ENCODE peak calls at places on chromosomes 11 and 22, in five cellular contexts. O is GM23338; K is CD4-positive, CD25-positive, alpha-beta regulatory T cell; P is naive thymus-derived CD4-positive, alpha-beta T cell; U is fibroblast of lung. A is an unnamed sample.
A peak's percentile ranks its signal among the peaks of the same experiment; 100 is the strongest.

GRCh38 chr22:25759825-25760231 is 17.8 kb downstream of the MYO18B start:
- DNase-seq in K (no peak), O (no peak), P (no peak), U (peak; percentile 99), A (no peak)

GRCh38 chr11:89381094-89381493 is 110.1 kb downstream of the NOX4 start:
- DNase-seq in P (no peak), K (no peak), O (peak; percentile 17), U (peak; percentile 99), A (no peak)

GRCh38 chr22:37740455-37741311 is 43.8 kb downstream of the TRIOBP start:
- DNase-seq in O (no peak), P (no peak), K (no peak), U (no peak), A (no peak)

GRCh38 chr11:35635933-35636332 is 17.7 kb downstream of the FJX1 start:
- DNase-seq in K (no peak), P (no peak), U (no peak), O (no peak), A (no peak)

GRCh38 chr11:13328276-13328675 is 50.7 kb downstream of the BMAL1 start:
- DNase-seq in O (no peak), U (peak; percentile 39), P (no peak), K (no peak), A (no peak)

GRCh38 chr11:36002196-36002595 is 58.3 kb downstream of the LDLRAD3 start:
- DNase-seq in K (no peak), P (no peak), O (peak; percentile 48), U (no peak), A (no peak)

GRCh38 chr11:86686531-86686930 is 14.1 kb upstream of the ME3 start:
- DNase-seq in U (no peak), P (no peak), O (no peak), K (no peak), A (no peak)

GRCh38 chr11:19316434-19316833 is 75.7 kb upstream of the E2F8 start:
- DNase-seq in U (peak; percentile 8), O (no peak), K (no peak), P (no peak), A (no peak)

GRCh38 chr11:114181195-114181594 is 115.0 kb upstream of the NNMT start:
- DNase-seq in U (no peak), O (no peak), K (no peak), P (no peak), A (no peak)

GRCh38 chr11:14041040-14041439 is 78.5 kb downstream of the SPON1 start:
- DNase-seq in U (no peak), O (peak; percentile 75), K (no peak), P (no peak), A (peak; percentile 42)

GRCh38 chr22:30968015-30968923 is at the start of gene MORC2:
- DNase-seq in P (no peak), O (peak; percentile 89), U (peak; percentile 55), K (no peak), A (no peak)

GRCh38 chr11:106691807-106692365 is 326.4 kb downstream of the GUCY1A2 start:
- DNase-seq in U (peak; percentile 42), P (no peak), K (no peak), O (no peak), A (no peak)

GRCh38 chr11:113474362-113475159 is 637 bp downstream of the DRD2 start:
- DNase-seq in K (peak; percentile 30), O (peak; percentile 98), P (no peak), U (peak; percentile 71), A (peak; percentile 46)

GRCh38 chr22:46574993-46575914 is 37.8 kb upstream of the CELSR1 start:
- DNase-seq in P (no peak), K (no peak), U (no peak), O (peak; percentile 41), A (no peak)

GRCh38 chr11:75611823-75612222 is 49.8 kb downstream of the SERPINH1 start:
- DNase-seq in K (no peak), O (no peak), U (no peak), P (no peak), A (no peak)

GRCh38 chr22:17938484-17938924 is 85.9 kb downstream of the MICAL3 start:
- DNase-seq in K (no peak), P (no peak), U (peak; percentile 51), O (no peak), A (no peak)

GRCh38 chr11:110169738-110170137 is 76.5 kb downstream of the ZC3H12C start:
- DNase-seq in O (no peak), K (no peak), U (no peak), P (no peak), A (no peak)

GRCh38 chr11:29022676-29023075 is 914.5 kb downstream of the METTL15 start:
- DNase-seq in O (no peak), U (peak; percentile 54), K (no peak), P (no peak), A (no peak)

GRCh38 chr11:72816404-72816990 is 2.3 kb downstream of the ATG16L2 start:
- DNase-seq in K (no peak), O (no peak), P (no peak), U (no peak), A (peak; percentile 59)

GRCh38 chr22:27799334-27800249 is 2.0 kb downstream of the MN1 start:
- DNase-seq in K (no peak), O (no peak), U (peak; percentile 37), P (no peak), A (no peak)

GRCh38 chr11:1779806-1780699 is 16.3 kb upstream of the CTSD start:
- DNase-seq in P (no peak), O (no peak), K (no peak), U (no peak), A (no peak)

GRCh38 chr11:46198245-46198872 is 77.1 kb upstream of the PHF21A start:
- DNase-seq in K (no peak), U (no peak), P (no peak), O (no peak), A (no peak)

GRCh38 chr22:48892571-48893287 is 934.9 kb downstream of the BRD1 start:
- DNase-seq in P (no peak), U (no peak), O (no peak), K (no peak), A (no peak)

GRCh38 chr11:116219171-116219635 is 553.6 kb downstream of the BUD13 start:
- DNase-seq in K (no peak), U (peak; percentile 31), P (no peak), O (no peak), A (no peak)

GRCh38 chr11:47924184-47924671 is 56.1 kb upstream of the PTPRJ start:
- DNase-seq in P (no peak), O (no peak), K (no peak), U (peak; percentile 84), A (no peak)

GRCh38 chr22:40922484-40923303 is 28.5 kb upstream of the RBX1 start:
- DNase-seq in O (peak; percentile 72), U (peak; percentile 50), P (peak; percentile 67), K (peak; percentile 73), A (peak; percentile 85)

GRCh38 chr11:38503876-38504275 is 1905.8 kb upstream of the RAG2 start:
- DNase-seq in K (no peak), O (no peak), U (no peak), P (no peak), A (no peak)

GRCh38 chr11:68002943-68003845 is 703 bp downstream of the UNC93B1 start:
- DNase-seq in U (no peak), K (peak; percentile 63), O (peak; percentile 70), P (peak; percentile 67), A (peak; percentile 79)

GRCh38 chr22:47324435-47324990 is 562.1 kb downstream of the TBC1D22A start:
- DNase-seq in P (no peak), U (no peak), K (no peak), O (no peak), A (no peak)

GRCh38 chr11:115869780-115870431 is 365.7 kb upstream of the CADM1 start:
- DNase-seq in P (no peak), U (peak; percentile 50), K (peak; percentile 16), O (peak; percentile 74), A (peak; percentile 64)

GRCh38 chr22:38177044-38177443 is 4.6 kb downstream of the PLA2G6 start:
- DNase-seq in U (no peak), O (no peak), K (no peak), P (no peak), A (no peak)

GRCh38 chr11:71244116-71244815 is 8.1 kb downstream of the SHANK2 start:
- DNase-seq in P (no peak), O (no peak), K (no peak), U (no peak), A (no peak)

GRCh38 chr11:131099746-131100145 is 183.5 kb upstream of the SNX19 start:
- DNase-seq in U (peak; percentile 25), P (no peak), K (no peak), O (no peak), A (no peak)

GRCh38 chr22:17969732-17970131 is 54.6 kb downstream of the MICAL3 start:
- DNase-seq in P (no peak), K (no peak), U (peak; percentile 97), O (no peak), A (no peak)

GRCh38 chr11:47723041-47723440 is 7.9 kb upstream of the AGBL2 start:
- DNase-seq in K (no peak), O (no peak), P (no peak), U (no peak), A (no peak)

DNA sequence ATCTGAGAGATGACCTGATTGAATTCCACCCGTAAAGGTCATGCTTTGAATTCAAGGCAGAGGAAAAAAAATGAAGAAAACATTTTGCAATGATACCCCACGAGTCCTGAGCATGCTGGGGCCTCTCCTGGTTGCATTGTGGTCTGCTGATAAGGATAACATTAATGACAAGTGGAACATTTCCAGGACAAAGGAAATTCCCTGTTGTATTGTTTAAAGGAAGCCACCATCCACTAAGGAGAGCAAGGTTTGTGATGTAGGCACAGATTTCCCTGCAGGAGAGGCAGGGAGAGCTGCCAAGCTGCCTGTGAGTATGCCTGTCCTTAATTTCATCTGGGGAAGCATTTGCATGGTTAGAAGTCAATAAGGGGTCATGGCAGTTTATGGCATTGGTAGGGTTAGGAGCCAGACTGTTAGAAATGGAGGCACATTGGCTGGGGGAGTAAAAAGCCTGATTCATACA is 21.9 kb downstream of the FLI1 start:
- DNase-seq in U (peak; percentile 92), K (no peak), O (no peak), P (no peak), A (no peak)
- H3K4me1 ChIP-seq in U (peaks cover 17% of the 10 kb centered on the region), K (peaks cover 89% of the 10 kb centered on the region), O (peaks cover 59% of the 10 kb centered on the region), P (peaks cover 90% of the 10 kb centered on the region), A (peaks cover 32% of the 10 kb centered on the region)

GRCh38 chr11:12282676-12283075 is 94.7 kb upstream of the PARVA start:
- DNase-seq in P (no peak), K (no peak), O (no peak), U (peak; percentile 55), A (no peak)

GRCh38 chr11:12285811-12286222 is 91.6 kb upstream of the PARVA start:
- DNase-seq in P (no peak), O (no peak), K (no peak), U (peak; percentile 72), A (no peak)

GRCh38 chr11:12286606-12287005 is 90.8 kb upstream of the PARVA start:
- DNase-seq in K (no peak), U (no peak), P (no peak), O (no peak), A (no peak)

GRCh38 chr11:12285106-12285505 is 92.3 kb upstream of the PARVA start:
- DNase-seq in P (no peak), U (peak; percentile 99), K (no peak), O (no peak), A (no peak)

GRCh38 chr11:12284321-12285050 is 92.9 kb upstream of the PARVA start:
- DNase-seq in K (no peak), O (no peak), P (no peak), U (peak; percentile 89), A (no peak)
- H3K4me1 ChIP-seq in K (no peaks in the 10 kb centered on the region), O (no peaks in the 10 kb centered on the region), P (no peaks in the 10 kb centered on the region), U (peaks cover 53% of the 10 kb centered on the region), A (peaks cover 16% of the 10 kb centered on the region)

GRCh38 chr11:26244207-26244606 is 87.7 kb upstream of the ANO3 start:
- DNase-seq in O (no peak), P (no peak), K (no peak), U (no peak), A (no peak)
- H3K4me1 ChIP-seq in O (no peaks in the 10 kb centered on the region), P (no peaks in the 10 kb centered on the region), K (no peaks in the 10 kb centered on the region), U (no peaks in the 10 kb centered on the region), A (no peaks in the 10 kb centered on the region)

GRCh38 chr11:16787035-16787744 is 48.7 kb downstream of the C11orf58 start:
- DNase-seq in O (no peak), U (peak; percentile 51), P (no peak), K (no peak), A (no peak)
- H3K4me1 ChIP-seq in O (no peaks in the 10 kb centered on the region), U (peaks cover 10% of the 10 kb centered on the region), P (no peaks in the 10 kb centered on the region), K (no peaks in the 10 kb centered on the region), A (peaks cover 5% of the 10 kb centered on the region)